ENCODE peak calls at places on chromosomes 16 and 17, in nine cellular contexts. One of them, this sample, is unnamed.

GRCh38 chr17:47700471-47701449 is 6.8 kb downstream of the TBKBP1 start:
- DNase-seq in Daoy: no peak
- DNase-seq in glomerular endothelial cell: no peak
- DNase-seq in CD8-positive, alpha-beta T cell: no peak
- DNase-seq in mucosa of gallbladder: no peak
- DNase-seq in type B pancreatic cell: no peak
- DNase-seq in heart right ventricle: no peak
- DNase-seq in GM12892: no peak
- DNase-seq in stimulated activated CD4-positive, alpha-beta T cell treated with anti-CD3 and anti-CD28 coated beads, Interleukin-4, amount 100 ng/mL, for 4 hours: no peak
- DNase-seq in this sample: no peak

GRCh38 chr16:23572394-23572793 is 14.9 kb downstream of the UBFD1 start:
- DNase-seq in Daoy: no peak
- DNase-seq in glomerular endothelial cell: no peak
- DNase-seq in CD8-positive, alpha-beta T cell: no peak
- DNase-seq in mucosa of gallbladder: no peak
- DNase-seq in type B pancreatic cell: no peak
- DNase-seq in heart right ventricle: no peak
- DNase-seq in GM12892: no peak
- DNase-seq in stimulated activated CD4-positive, alpha-beta T cell treated with anti-CD3 and anti-CD28 coated beads, Interleukin-4, amount 100 ng/mL, for 4 hours: no peak
- DNase-seq in this sample: no peak

GRCh38 chr16:11175850-11176341 is 80.1 kb downstream of the SOCS1 start:
- DNase-seq in Daoy: no peak
- DNase-seq in glomerular endothelial cell: no peak
- DNase-seq in CD8-positive, alpha-beta T cell: no peak
- DNase-seq in mucosa of gallbladder: no peak
- DNase-seq in type B pancreatic cell: no peak
- DNase-seq in heart right ventricle: no peak
- DNase-seq in GM12892: peak
- DNase-seq in stimulated activated CD4-positive, alpha-beta T cell treated with anti-CD3 and anti-CD28 coated beads, Interleukin-4, amount 100 ng/mL, for 4 hours: peak
- DNase-seq in this sample: no peak

GRCh38 chr17:81303385-81303784 is 8.3 kb upstream of the SLC38A10 start:
- DNase-seq in Daoy: no peak
- DNase-seq in glomerular endothelial cell: no peak
- DNase-seq in CD8-positive, alpha-beta T cell: no peak
- DNase-seq in mucosa of gallbladder: no peak
- DNase-seq in type B pancreatic cell: no peak
- DNase-seq in heart right ventricle: no peak
- DNase-seq in GM12892: no peak
- DNase-seq in stimulated activated CD4-positive, alpha-beta T cell treated with anti-CD3 and anti-CD28 coated beads, Interleukin-4, amount 100 ng/mL, for 4 hours: no peak
- DNase-seq in this sample: no peak

GRCh38 chr17:7897773-7898172 is 9.2 kb downstream of the CHD3 start:
- DNase-seq in Daoy: peak
- DNase-seq in glomerular endothelial cell: no peak
- DNase-seq in CD8-positive, alpha-beta T cell: no peak
- DNase-seq in mucosa of gallbladder: no peak
- DNase-seq in type B pancreatic cell: no peak
- DNase-seq in heart right ventricle: no peak
- DNase-seq in GM12892: no peak
- DNase-seq in stimulated activated CD4-positive, alpha-beta T cell treated with anti-CD3 and anti-CD28 coated beads, Interleukin-4, amount 100 ng/mL, for 4 hours: no peak
- DNase-seq in this sample: no peak

GRCh38 chr17:13475574-13476223 is 126.0 kb downstream of the HS3ST3A1 start:
- DNase-seq in Daoy: no peak
- DNase-seq in glomerular endothelial cell: no peak
- DNase-seq in CD8-positive, alpha-beta T cell: no peak
- DNase-seq in mucosa of gallbladder: no peak
- DNase-seq in type B pancreatic cell: no peak
- DNase-seq in heart right ventricle: no peak
- DNase-seq in GM12892: no peak
- DNase-seq in stimulated activated CD4-positive, alpha-beta T cell treated with anti-CD3 and anti-CD28 coated beads, Interleukin-4, amount 100 ng/mL, for 4 hours: no peak
- DNase-seq in this sample: no peak

GRCh38 chr17:35051183-35051578 is 12.3 kb downstream of the RFFL start:
- DNase-seq in Daoy: no peak
- DNase-seq in glomerular endothelial cell: no peak
- DNase-seq in CD8-positive, alpha-beta T cell: peak
- DNase-seq in mucosa of gallbladder: peak
- DNase-seq in type B pancreatic cell: no peak
- DNase-seq in heart right ventricle: no peak
- DNase-seq in GM12892: no peak
- DNase-seq in stimulated activated CD4-positive, alpha-beta T cell treated with anti-CD3 and anti-CD28 coated beads, Interleukin-4, amount 100 ng/mL, for 4 hours: peak
- DNase-seq in this sample: no peak

GRCh38 chr17:6608321-6608720 is 32.2 kb downstream of the KIAA0753 start:
- DNase-seq in Daoy: peak
- DNase-seq in glomerular endothelial cell: no peak
- DNase-seq in CD8-positive, alpha-beta T cell: no peak
- DNase-seq in mucosa of gallbladder: no peak
- DNase-seq in type B pancreatic cell: no peak
- DNase-seq in heart right ventricle: no peak
- DNase-seq in GM12892: no peak
- DNase-seq in stimulated activated CD4-positive, alpha-beta T cell treated with anti-CD3 and anti-CD28 coated beads, Interleukin-4, amount 100 ng/mL, for 4 hours: no peak
- DNase-seq in this sample: no peak

GRCh38 chr17:3870871-3871306 is 22.0 kb downstream of the CAMKK1 start:
- DNase-seq in Daoy: peak
- DNase-seq in glomerular endothelial cell: no peak
- DNase-seq in CD8-positive, alpha-beta T cell: peak
- DNase-seq in mucosa of gallbladder: peak
- DNase-seq in type B pancreatic cell: no peak
- DNase-seq in heart right ventricle: no peak
- DNase-seq in GM12892: peak
- DNase-seq in stimulated activated CD4-positive, alpha-beta T cell treated with anti-CD3 and anti-CD28 coated beads, Interleukin-4, amount 100 ng/mL, for 4 hours: no peak
- DNase-seq in this sample: no peak

GRCh38 chr17:78915872-78916632 is 9.1 kb downstream of the TIMP2 start:
- DNase-seq in Daoy: peak
- DNase-seq in glomerular endothelial cell: no peak
- DNase-seq in CD8-positive, alpha-beta T cell: no peak
- DNase-seq in mucosa of gallbladder: peak
- DNase-seq in type B pancreatic cell: no peak
- DNase-seq in heart right ventricle: peak
- DNase-seq in GM12892: no peak
- DNase-seq in stimulated activated CD4-positive, alpha-beta T cell treated with anti-CD3 and anti-CD28 coated beads, Interleukin-4, amount 100 ng/mL, for 4 hours: no peak
- DNase-seq in this sample: no peak

GRCh38 chr17:17774009-17774881 is 62.5 kb downstream of the SREBF1 start:
- DNase-seq in Daoy: peak
- DNase-seq in glomerular endothelial cell: no peak
- DNase-seq in CD8-positive, alpha-beta T cell: no peak
- DNase-seq in mucosa of gallbladder: no peak
- DNase-seq in type B pancreatic cell: no peak
- DNase-seq in heart right ventricle: no peak
- DNase-seq in GM12892: no peak
- DNase-seq in stimulated activated CD4-positive, alpha-beta T cell treated with anti-CD3 and anti-CD28 coated beads, Interleukin-4, amount 100 ng/mL, for 4 hours: no peak
- DNase-seq in this sample: no peak

GRCh38 chr17:82598256-82599011 is 49.8 kb downstream of the WDR45B start:
- DNase-seq in Daoy: peak
- DNase-seq in glomerular endothelial cell: no peak
- DNase-seq in CD8-positive, alpha-beta T cell: no peak
- DNase-seq in mucosa of gallbladder: no peak
- DNase-seq in type B pancreatic cell: no peak
- DNase-seq in heart right ventricle: no peak
- DNase-seq in GM12892: no peak
- DNase-seq in stimulated activated CD4-positive, alpha-beta T cell treated with anti-CD3 and anti-CD28 coated beads, Interleukin-4, amount 100 ng/mL, for 4 hours: no peak
- DNase-seq in this sample: no peak

GRCh38 chr17:63995626-63996025 is 2.5 kb upstream of the PRR29 start:
- DNase-seq in Daoy: no peak
- DNase-seq in glomerular endothelial cell: no peak
- DNase-seq in CD8-positive, alpha-beta T cell: no peak
- DNase-seq in mucosa of gallbladder: no peak
- DNase-seq in type B pancreatic cell: no peak
- DNase-seq in heart right ventricle: no peak
- DNase-seq in GM12892: no peak
- DNase-seq in stimulated activated CD4-positive, alpha-beta T cell treated with anti-CD3 and anti-CD28 coated beads, Interleukin-4, amount 100 ng/mL, for 4 hours: no peak
- DNase-seq in this sample: no peak

GRCh38 chr17:61409301-61410099 is 9.9 kb downstream of the TBX2 start:
- DNase-seq in Daoy: peak
- DNase-seq in glomerular endothelial cell: no peak
- DNase-seq in CD8-positive, alpha-beta T cell: peak
- DNase-seq in mucosa of gallbladder: peak
- DNase-seq in type B pancreatic cell: peak
- DNase-seq in heart right ventricle: peak
- DNase-seq in GM12892: peak
- DNase-seq in stimulated activated CD4-positive, alpha-beta T cell treated with anti-CD3 and anti-CD28 coated beads, Interleukin-4, amount 100 ng/mL, for 4 hours: no peak
- DNase-seq in this sample: no peak

GRCh38 chr16:11201498-11202259 is 54.3 kb downstream of the SOCS1 start:
- DNase-seq in Daoy: peak
- DNase-seq in glomerular endothelial cell: peak
- DNase-seq in CD8-positive, alpha-beta T cell: no peak
- DNase-seq in mucosa of gallbladder: peak
- DNase-seq in type B pancreatic cell: no peak
- DNase-seq in heart right ventricle: no peak
- DNase-seq in GM12892: no peak
- DNase-seq in stimulated activated CD4-positive, alpha-beta T cell treated with anti-CD3 and anti-CD28 coated beads, Interleukin-4, amount 100 ng/mL, for 4 hours: no peak
- DNase-seq in this sample: peak

GRCh38 chr16:27367463-27368357 is 34.3 kb upstream of the IL21R start:
- DNase-seq in Daoy: peak
- DNase-seq in glomerular endothelial cell: peak
- DNase-seq in CD8-positive, alpha-beta T cell: peak
- DNase-seq in mucosa of gallbladder: peak
- DNase-seq in type B pancreatic cell: no peak
- DNase-seq in heart right ventricle: peak
- DNase-seq in GM12892: peak
- DNase-seq in stimulated activated CD4-positive, alpha-beta T cell treated with anti-CD3 and anti-CD28 coated beads, Interleukin-4, amount 100 ng/mL, for 4 hours: peak
- DNase-seq in this sample: peak

GRCh38 chr17:55275894-55276804 is 11.4 kb downstream of the HLF start:
- DNase-seq in Daoy: peak
- DNase-seq in glomerular endothelial cell: no peak
- DNase-seq in CD8-positive, alpha-beta T cell: no peak
- DNase-seq in mucosa of gallbladder: no peak
- DNase-seq in type B pancreatic cell: no peak
- DNase-seq in heart right ventricle: no peak
- DNase-seq in GM12892: no peak
- DNase-seq in stimulated activated CD4-positive, alpha-beta T cell treated with anti-CD3 and anti-CD28 coated beads, Interleukin-4, amount 100 ng/mL, for 4 hours: no peak
- DNase-seq in this sample: no peak

GRCh38 chr17:51585514-51586104 is 325.3 kb downstream of the UTP18 start:
- DNase-seq in Daoy: no peak
- DNase-seq in glomerular endothelial cell: no peak
- DNase-seq in CD8-positive, alpha-beta T cell: no peak
- DNase-seq in mucosa of gallbladder: peak
- DNase-seq in type B pancreatic cell: no peak
- DNase-seq in heart right ventricle: no peak
- DNase-seq in GM12892: no peak
- DNase-seq in stimulated activated CD4-positive, alpha-beta T cell treated with anti-CD3 and anti-CD28 coated beads, Interleukin-4, amount 100 ng/mL, for 4 hours: no peak
- DNase-seq in this sample: no peak

GRCh38 chr17:30345527-30346075 is 11.7 kb upstream of the TMIGD1 start:
- DNase-seq in Daoy: peak
- DNase-seq in glomerular endothelial cell: no peak
- DNase-seq in CD8-positive, alpha-beta T cell: no peak
- DNase-seq in mucosa of gallbladder: no peak
- DNase-seq in type B pancreatic cell: no peak
- DNase-seq in heart right ventricle: no peak
- DNase-seq in GM12892: no peak
- DNase-seq in stimulated activated CD4-positive, alpha-beta T cell treated with anti-CD3 and anti-CD28 coated beads, Interleukin-4, amount 100 ng/mL, for 4 hours: peak
- DNase-seq in this sample: no peak

GRCh38 chr16:68088130-68088972 is 3.2 kb downstream of the NFATC3 start:
- DNase-seq in Daoy: no peak
- DNase-seq in glomerular endothelial cell: no peak
- DNase-seq in CD8-positive, alpha-beta T cell: no peak
- DNase-seq in mucosa of gallbladder: no peak
- DNase-seq in type B pancreatic cell: no peak
- DNase-seq in heart right ventricle: no peak
- DNase-seq in GM12892: no peak
- DNase-seq in stimulated activated CD4-positive, alpha-beta T cell treated with anti-CD3 and anti-CD28 coated beads, Interleukin-4, amount 100 ng/mL, for 4 hours: no peak
- DNase-seq in this sample: no peak

GRCh38 chr17:66420961-66421371 is 118.6 kb downstream of the PRKCA start:
- DNase-seq in Daoy: no peak
- DNase-seq in glomerular endothelial cell: no peak
- DNase-seq in CD8-positive, alpha-beta T cell: no peak
- DNase-seq in mucosa of gallbladder: peak
- DNase-seq in type B pancreatic cell: no peak
- DNase-seq in heart right ventricle: no peak
- DNase-seq in GM12892: no peak
- DNase-seq in stimulated activated CD4-positive, alpha-beta T cell treated with anti-CD3 and anti-CD28 coated beads, Interleukin-4, amount 100 ng/mL, for 4 hours: no peak
- DNase-seq in this sample: no peak

GRCh38 chr16:30357715-30358576 is 2.8 kb upstream of the CD2BP2 start:
- DNase-seq in Daoy: no peak
- DNase-seq in glomerular endothelial cell: no peak
- DNase-seq in CD8-positive, alpha-beta T cell: no peak
- DNase-seq in mucosa of gallbladder: no peak
- DNase-seq in type B pancreatic cell: no peak
- DNase-seq in heart right ventricle: no peak
- DNase-seq in GM12892: no peak
- DNase-seq in stimulated activated CD4-positive, alpha-beta T cell treated with anti-CD3 and anti-CD28 coated beads, Interleukin-4, amount 100 ng/mL, for 4 hours: no peak
- DNase-seq in this sample: no peak

GRCh38 chr17:34673995-34674900 is 94.9 kb downstream of the TMEM132E start:
- DNase-seq in Daoy: no peak
- DNase-seq in glomerular endothelial cell: no peak
- DNase-seq in CD8-positive, alpha-beta T cell: no peak
- DNase-seq in mucosa of gallbladder: no peak
- DNase-seq in type B pancreatic cell: no peak
- DNase-seq in heart right ventricle: no peak
- DNase-seq in GM12892: no peak
- DNase-seq in stimulated activated CD4-positive, alpha-beta T cell treated with anti-CD3 and anti-CD28 coated beads, Interleukin-4, amount 100 ng/mL, for 4 hours: no peak
- DNase-seq in this sample: no peak

GRCh38 chr16:82993874-82994375 is 367.2 kb downstream of the CDH13 start:
- DNase-seq in Daoy: no peak
- DNase-seq in glomerular endothelial cell: no peak
- DNase-seq in CD8-positive, alpha-beta T cell: no peak
- DNase-seq in mucosa of gallbladder: no peak
- DNase-seq in type B pancreatic cell: no peak
- DNase-seq in heart right ventricle: no peak
- DNase-seq in GM12892: no peak
- DNase-seq in stimulated activated CD4-positive, alpha-beta T cell treated with anti-CD3 and anti-CD28 coated beads, Interleukin-4, amount 100 ng/mL, for 4 hours: no peak
- DNase-seq in this sample: no peak

GRCh38 chr17:50274142-50274944 is at the start of gene TMEM92:
- DNase-seq in Daoy: peak
- DNase-seq in glomerular endothelial cell: no peak
- DNase-seq in CD8-positive, alpha-beta T cell: no peak
- DNase-seq in mucosa of gallbladder: peak
- DNase-seq in type B pancreatic cell: no peak
- DNase-seq in heart right ventricle: no peak
- DNase-seq in GM12892: peak
- DNase-seq in stimulated activated CD4-positive, alpha-beta T cell treated with anti-CD3 and anti-CD28 coated beads, Interleukin-4, amount 100 ng/mL, for 4 hours: no peak
- DNase-seq in this sample: no peak

GRCh38 chr17:29090746-29091395 is 47.9 kb downstream of the PIPOX start:
- DNase-seq in Daoy: no peak
- DNase-seq in glomerular endothelial cell: no peak
- DNase-seq in CD8-positive, alpha-beta T cell: no peak
- DNase-seq in mucosa of gallbladder: no peak
- DNase-seq in type B pancreatic cell: no peak
- DNase-seq in heart right ventricle: no peak
- DNase-seq in GM12892: no peak
- DNase-seq in stimulated activated CD4-positive, alpha-beta T cell treated with anti-CD3 and anti-CD28 coated beads, Interleukin-4, amount 100 ng/mL, for 4 hours: no peak
- DNase-seq in this sample: no peak

GRCh38 chr16:1091992-1092552 is 4.0 kb downstream of the C1QTNF8 start:
- DNase-seq in Daoy: no peak
- DNase-seq in glomerular endothelial cell: no peak
- DNase-seq in CD8-positive, alpha-beta T cell: no peak
- DNase-seq in mucosa of gallbladder: no peak
- DNase-seq in type B pancreatic cell: no peak
- DNase-seq in heart right ventricle: no peak
- DNase-seq in GM12892: no peak
- DNase-seq in stimulated activated CD4-positive, alpha-beta T cell treated with anti-CD3 and anti-CD28 coated beads, Interleukin-4, amount 100 ng/mL, for 4 hours: no peak
- DNase-seq in this sample: no peak

GRCh38 chr16:1430214-1430758 is 592 bp upstream of the PERCC1 start:
- DNase-seq in Daoy: no peak
- DNase-seq in glomerular endothelial cell: no peak
- DNase-seq in CD8-positive, alpha-beta T cell: no peak
- DNase-seq in mucosa of gallbladder: no peak
- DNase-seq in type B pancreatic cell: no peak
- DNase-seq in heart right ventricle: no peak
- DNase-seq in GM12892: no peak
- DNase-seq in stimulated activated CD4-positive, alpha-beta T cell treated with anti-CD3 and anti-CD28 coated beads, Interleukin-4, amount 100 ng/mL, for 4 hours: no peak
- DNase-seq in this sample: no peak

GRCh38 chr16:2184962-2185361 is 11.4 kb downstream of the CASKIN1 start:
- DNase-seq in Daoy: no peak
- DNase-seq in glomerular endothelial cell: no peak
- DNase-seq in CD8-positive, alpha-beta T cell: no peak
- DNase-seq in mucosa of gallbladder: no peak
- DNase-seq in type B pancreatic cell: no peak
- DNase-seq in heart right ventricle: no peak
- DNase-seq in GM12892: no peak
- DNase-seq in stimulated activated CD4-positive, alpha-beta T cell treated with anti-CD3 and anti-CD28 coated beads, Interleukin-4, amount 100 ng/mL, for 4 hours: no peak
- DNase-seq in this sample: no peak

GRCh38 chr17:48604770-48605329 is at the start of gene HOXB6:
- DNase-seq in Daoy: peak
- DNase-seq in glomerular endothelial cell: no peak
- DNase-seq in CD8-positive, alpha-beta T cell: no peak
- DNase-seq in mucosa of gallbladder: no peak
- DNase-seq in type B pancreatic cell: no peak
- DNase-seq in heart right ventricle: no peak
- DNase-seq in GM12892: no peak
- DNase-seq in stimulated activated CD4-positive, alpha-beta T cell treated with anti-CD3 and anti-CD28 coated beads, Interleukin-4, amount 100 ng/mL, for 4 hours: no peak
- DNase-seq in this sample: no peak